ENCODE peak calls at places on chromosomes 3 and 15, in six cellular contexts. R, Y, N, Z, T and G are unnamed samples.

GRCh38 chr15:69823223-69823907 is 274.4 kb downstream of the TLE3 start:
- DNase-seq in Z (no peak), Y (peak), R (no peak), T (peak), N (no peak), G (no peak)

GRCh38 chr3:170058127-170058526 is 20.3 kb downstream of the GPR160 start:
- DNase-seq in R (no peak), T (no peak), Y (no peak), N (no peak), Z (no peak), G (no peak)

GRCh38 chr3:113100063-113100462 is 109.3 kb downstream of the GTPBP8 start:
- DNase-seq in Z (no peak), T (no peak), R (no peak), N (no peak), Y (no peak), G (no peak)

GRCh38 chr3:37064747-37065146 is 71.4 kb downstream of the MLH1 start:
- DNase-seq in T (no peak), R (no peak), N (no peak), Y (peak), Z (no peak), G (no peak)

GRCh38 chr3:42894693-42895092 is 11.2 kb upstream of the ZNF662 start:
- DNase-seq in Z (no peak), N (no peak), R (no peak), T (no peak), Y (no peak), G (no peak)

GRCh38 chr3:195773956-195774537 is 37.7 kb downstream of the MUC4 start:
- DNase-seq in N (no peak), Y (no peak), T (peak), Z (no peak), R (no peak), G (no peak)

GRCh38 chr15:70761046-70761445 is 2.3 kb downstream of the UACA start:
- DNase-seq in N (no peak), R (no peak), Y (no peak), T (no peak), Z (no peak), G (no peak)

GRCh38 chr3:169865176-169865800 is 4.4 kb downstream of the LRRC31 start:
- DNase-seq in Y (no peak), N (no peak), Z (no peak), T (no peak), R (peak), G (no peak)

GRCh38 chr3:195873281-195873887 is 35.0 kb downstream of the TNK2 start:
- DNase-seq in Y (no peak), N (no peak), Z (no peak), R (no peak), T (no peak), G (no peak)

GRCh38 chr15:64009798-64010241 is 36.5 kb downstream of the DAPK2 start:
- DNase-seq in Y (peak), R (peak), T (no peak), N (no peak), Z (peak), G (no peak)

GRCh38 chr3:85576091-85576690 is 617.4 kb downstream of the CADM2 start:
- DNase-seq in R (no peak), Y (peak), T (peak), N (no peak), Z (peak), G (no peak)

GRCh38 chr3:71101581-71101980 is 481.9 kb downstream of the FOXP1 start:
- DNase-seq in T (no peak), Y (peak), N (no peak), R (no peak), Z (no peak), G (no peak)

GRCh38 chr15:74808073-74808839 is 4.4 kb upstream of the LMAN1L start:
- DNase-seq in T (no peak), Z (no peak), Y (peak), R (no peak), N (no peak), G (no peak)

GRCh38 chr3:10548997-10549396 is 43.6 kb upstream of the ATP2B2 start:
- DNase-seq in Z (peak), R (no peak), T (peak), Y (no peak), N (peak), G (no peak)

GRCh38 chr3:121481116-121481895 is 64.5 kb downstream of the POLQ start:
- DNase-seq in T (no peak), Y (peak), R (no peak), Z (no peak), N (no peak), G (no peak)

GRCh38 chr3:32257641-32258438 is 19.4 kb downstream of the CMTM8 start:
- DNase-seq in T (no peak), Z (no peak), R (no peak), Y (no peak), N (no peak), G (no peak)

GRCh38 chr3:196406806-196407470 is 25.3 kb downstream of the UBXN7 start:
- DNase-seq in Z (no peak), N (no peak), R (no peak), T (no peak), Y (peak), G (no peak)

GRCh38 chr3:69120879-69121464 is 1.4 kb downstream of the LMOD3 start:
- DNase-seq in R (peak), T (peak), N (peak), Z (peak), Y (peak), G (peak)

GRCh38 chr3:50536471-50537180 is 30.9 kb downstream of the C3orf18 start:
- DNase-seq in N (no peak), Y (peak), Z (no peak), T (no peak), R (no peak), G (no peak)

GRCh38 chr3:98784666-98785600 is 21.8 kb downstream of the ST3GAL6 start:
- DNase-seq in R (no peak), T (no peak), N (no peak), Z (no peak), Y (peak), G (no peak)

GRCh38 chr15:84570164-84570692 is 30.6 kb upstream of the ZSCAN2 start:
- DNase-seq in N (no peak), Z (peak), T (peak), R (peak), Y (no peak), G (no peak)

GRCh38 chr3:41434781-41435180 is 235.5 kb downstream of the CTNNB1 start:
- DNase-seq in N (no peak), Z (no peak), Y (no peak), T (no peak), R (no peak), G (no peak)

GRCh38 chr3:46482632-46483311 is 15.0 kb upstream of the RTP3 start:
- DNase-seq in T (no peak), R (no peak), N (no peak), Z (no peak), Y (peak), G (no peak)

GRCh38 chr3:74119221-74119620 is 494.5 kb upstream of the PDZRN3 start:
- DNase-seq in Z (no peak), Y (no peak), N (no peak), R (no peak), T (no peak), G (no peak)

GRCh38 chr15:77510066-77511044 is 89.7 kb downstream of the HMG20A start:
- DNase-seq in Y (no peak), T (peak), Z (no peak), R (no peak), N (no peak), G (no peak)

GRCh38 chr3:50173685-50174516 is 17.5 kb upstream of the GNAT1 start:
- DNase-seq in Z (no peak), R (no peak), N (no peak), Y (no peak), T (no peak), G (no peak)

GRCh38 chr3:23992051-23992628 is 47.1 kb downstream of the NR1D2 start:
- DNase-seq in Z (no peak), Y (peak), T (no peak), R (no peak), N (no peak), G (no peak)

GRCh38 chr15:23075927-23076326 is 36.6 kb upstream of the TUBGCP5 start:
- DNase-seq in N (no peak), Y (no peak), R (no peak), T (no peak), Z (no peak), G (no peak)

GRCh38 chr3:159532577-159532976 is 456.1 kb upstream of the IL12A start:
- DNase-seq in Z (no peak), R (no peak), N (no peak), T (no peak), Y (peak), G (no peak)